ENCODE peak calls at places on chromosomes 1 and 21, in eight cellular contexts. X is stimulated activated CD4-positive, alpha-beta T cell treated with anti-CD3 and anti-CD28 coated beads, Interleukin-2, amount 100 ng/mL, for 24 hours; K is PC-3; I is heart left ventricle; L is skeletal muscle cell; M is stimulated activated naive B cell treated with anti-CD40 and anti-IgM and Interleukin-4, amounts not matched to agents 10 μg/mL and 1 μg/mL and 100 μg/mL, for 72 hours; V is stimulated activated naive CD4-positive, alpha-beta T cell treated with Interleukin-2 at 50 U/mL for 16 hours; E is Calu3. J is an unnamed sample.

GRCh38 chr21:44977616-44978340 is 37.9 kb downstream of the SLX9 start:
- DNase-seq in L (no peak), V (no peak), I (peak; percentile 18), E (no peak), K (no peak), M (no peak), X (no peak), J (no peak)

GRCh38 chr1:234553241-234554156 is 56.5 kb downstream of the IRF2BP2 start:
- DNase-seq in E (no peak), M (no peak), V (no peak), I (peak; percentile 45), X (no peak), K (no peak), L (no peak), J (no peak)

GRCh38 chr21:44816761-44817505 is 929 bp downstream of the SUMO3 start:
- DNase-seq in I (peak; percentile 44), E (no peak), L (no peak), X (no peak), M (no peak), V (no peak), K (no peak), J (no peak)

GRCh38 chr1:192311281-192311680 is 5.5 kb upstream of the RGS21 start:
- DNase-seq in K (peak; percentile 34), V (no peak), M (no peak), E (peak; percentile 25), I (no peak), X (no peak), L (peak; percentile 23), J (no peak)

GRCh38 chr1:242585616-242586354 is 61.3 kb upstream of the PLD5 start:
- DNase-seq in K (no peak), M (no peak), X (no peak), E (no peak), V (no peak), I (no peak), L (no peak), J (no peak)

GRCh38 chr1:12142891-12143630 is 23.7 kb upstream of the TNFRSF1B start:
- DNase-seq in V (no peak), X (no peak), L (no peak), M (no peak), E (no peak), I (peak; percentile 76), K (no peak), J (peak; percentile 79)

GRCh38 chr1:158814970-158815369 is 16.2 kb upstream of the MNDA start:
- DNase-seq in E (no peak), L (no peak), V (no peak), I (no peak), X (no peak), K (no peak), M (no peak), J (no peak)

GRCh38 chr1:202286622-202287097 is 55.1 kb downstream of the UBE2T start:
- DNase-seq in M (no peak), K (peak; percentile 68), I (peak; percentile 70), L (no peak), E (no peak), V (no peak), X (no peak), J (no peak)

GRCh38 chr1:169113613-169114119 is 7.2 kb downstream of the ATP1B1 start:
- DNase-seq in M (no peak), L (peak; percentile 69), X (no peak), K (peak; percentile 98), V (no peak), I (no peak), E (peak; percentile 69), J (no peak)

GRCh38 chr1:40919475-40920011 is 57.4 kb upstream of the CITED4 start:
- DNase-seq in V (no peak), E (peak; percentile 95), X (no peak), I (no peak), L (no peak), K (peak; percentile 14), M (no peak), J (no peak)

GRCh38 chr1:203085528-203086406 is at the start of gene MYOG:
- DNase-seq in V (no peak), E (no peak), M (no peak), I (no peak), L (peak; percentile 42), X (no peak), K (no peak), J (no peak)

GRCh38 chr1:233673146-233673946 is 59.4 kb downstream of the KCNK1 start:
- DNase-seq in X (no peak), V (no peak), L (no peak), K (no peak), I (no peak), M (no peak), E (peak; percentile 33), J (no peak)

GRCh38 chr1:47578026-47578861 is 140.4 kb downstream of the FOXD2 start:
- DNase-seq in I (no peak), L (no peak), V (no peak), X (no peak), K (peak; percentile 18), M (no peak), E (peak; percentile 66), J (no peak)